ENCODE peak calls at places on chromosomes 1 and 21, in seven cellular contexts. Z is A549, D is SK-N-SH, K is Panc1, U is brain microvascular endothelial cell, J is ovary, G is epithelial cell of esophagus. H is an unnamed sample.

GRCh38 chr1:7424352-7424890 is 346.7 kb upstream of the VAMP3 start:
- DNase-seq in G (no peak), J (no peak), D (no peak), U (peak), Z (no peak), K (no peak), H (no peak)

GRCh38 chr1:172724746-172725613 is 66.1 kb downstream of the FASLG start:
- DNase-seq in U (no peak), G (no peak), D (no peak), K (no peak), Z (no peak), J (no peak), H (no peak)

GRCh38 chr1:58248067-58248466 is 298.5 kb downstream of the OMA1 start:
- DNase-seq in U (no peak), Z (no peak), K (no peak), G (no peak), J (no peak), D (no peak), H (no peak)

GRCh38 chr1:234206651-234207284 is 166.5 kb upstream of the COA6 start:
- DNase-seq in D (no peak), J (no peak), G (peak), K (peak), U (peak), Z (peak), H (no peak)

GRCh38 chr1:160167056-160167455 is 15.7 kb downstream of the ATP1A4 start:
- DNase-seq in K (no peak), G (peak), D (no peak), J (no peak), U (no peak), Z (no peak), H (no peak)

GRCh38 chr1:198935371-198935921 is 296.6 kb downstream of the PTPRC start:
- DNase-seq in J (peak), G (peak), U (peak), K (peak), Z (peak), D (peak), H (peak)

GRCh38 chr1:212612251-212612961 is 3.8 kb downstream of the ATF3 start:
- DNase-seq in U (no peak), D (no peak), J (no peak), K (no peak), G (no peak), Z (no peak), H (no peak)

GRCh38 chr1:79603862-79604261 is 597.3 kb upstream of the ADGRL4 start:
- DNase-seq in D (no peak), G (peak), Z (no peak), J (no peak), K (no peak), U (peak), H (no peak)

GRCh38 chr1:54711536-54711935 is 4.1 kb upstream of the TTC4 start:
- DNase-seq in K (no peak), U (no peak), Z (no peak), J (no peak), G (no peak), D (no peak), H (no peak)

GRCh38 chr1:218813247-218813646 is 360.4 kb upstream of the LYPLAL1 start:
- DNase-seq in G (peak), D (no peak), U (peak), Z (no peak), K (no peak), J (no peak), H (no peak)

GRCh38 chr1:64743954-64744491 is 852 bp upstream of the RAVER2 start:
- DNase-seq in D (no peak), G (no peak), U (no peak), K (peak), Z (no peak), J (peak), H (no peak)

GRCh38 chr21:43208561-43209332 is 39.9 kb downstream of the CRYAA start:
- DNase-seq in Z (no peak), J (no peak), D (no peak), G (no peak), U (no peak), K (no peak), H (peak)

GRCh38 chr1:248793592-248793991 is 32.1 kb downstream of the SH3BP5L start:
- DNase-seq in J (no peak), G (peak), Z (no peak), U (no peak), D (no peak), K (no peak), H (no peak)

GRCh38 chr1:247111636-247112478 is 7.7 kb upstream of the ZNF669 start:
- DNase-seq in J (peak), D (peak), U (no peak), K (no peak), G (no peak), Z (peak), H (peak)

GRCh38 chr21:33470701-33471100 is 9.1 kb downstream of the TMEM50B start:
- DNase-seq in D (no peak), Z (no peak), U (no peak), K (no peak), J (no peak), G (no peak), H (no peak)

GRCh38 chr1:150696151-150696550 is 803 bp downstream of the GOLPH3L start:
- DNase-seq in U (no peak), D (no peak), J (no peak), Z (peak), K (no peak), G (peak), H (no peak)

GRCh38 chr1:2233997-2234761 is 6.1 kb downstream of the SKI start:
- DNase-seq in U (peak), G (peak), J (peak), Z (peak), D (no peak), K (no peak), H (peak)

DNA sequence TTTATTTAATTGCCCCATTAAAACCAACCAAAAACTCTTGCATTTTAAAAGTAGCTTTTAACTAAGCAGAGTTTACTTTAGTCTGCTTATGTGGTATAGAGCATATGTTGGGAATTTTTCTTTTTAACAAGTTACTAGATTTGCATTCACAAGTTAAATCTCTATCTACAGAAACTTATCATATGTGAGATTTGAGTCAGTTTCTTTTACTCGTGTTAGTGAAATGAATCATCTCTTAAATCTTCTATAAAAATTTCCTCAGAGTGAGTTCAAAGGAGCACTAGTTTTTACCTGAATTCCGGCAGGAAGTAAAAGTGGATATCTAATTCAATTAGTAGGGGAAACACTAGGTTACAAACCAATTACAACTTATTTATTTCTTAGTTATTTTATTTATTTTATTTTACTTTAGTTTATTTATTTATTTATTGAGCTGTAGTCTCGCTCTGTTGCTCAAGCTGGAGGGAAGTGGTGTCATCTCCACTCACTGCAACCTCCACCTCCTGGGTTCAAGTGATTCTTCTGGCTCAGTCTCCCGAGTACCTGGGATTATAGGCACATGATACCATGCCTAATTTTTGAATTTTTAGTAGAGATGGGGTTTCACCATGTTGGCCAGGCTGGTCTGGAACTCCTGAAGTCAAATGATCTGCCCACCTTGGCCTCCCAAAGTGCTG is 1609.6 kb upstream of the B3GALT2 start:
- DNase-seq in D (no peak), K (no peak), U (no peak), J (no peak), Z (no peak), G (no peak), H (no peak)
- H3K4me3 ChIP-seq in D (no peak), K (no peak), U (no peak), J (no peak), Z (no peak), G (no peak), H (no peak)

GRCh38 chr1:24276791-24277190 is 42.4 kb upstream of the GRHL3 start:
- DNase-seq in J (no peak), K (no peak), U (no peak), Z (no peak), D (no peak), G (peak), H (no peak)

GRCh38 chr1:24281591-24281990 is 37.6 kb upstream of the GRHL3 start:
- DNase-seq in U (no peak), G (no peak), D (no peak), Z (no peak), J (no peak), K (no peak), H (no peak)

GRCh38 chr1:24277420-24278169 is 41.6 kb upstream of the GRHL3 start:
- DNase-seq in G (peak), K (no peak), Z (no peak), U (peak), D (no peak), J (no peak), H (no peak)

GRCh38 chr1:24279590-24280232 is 39.4 kb upstream of the GRHL3 start:
- DNase-seq in J (no peak), Z (no peak), G (no peak), D (no peak), U (no peak), K (no peak), H (no peak)

GRCh38 chr1:24278726-24279125 is 40.4 kb upstream of the GRHL3 start:
- DNase-seq in U (no peak), J (no peak), Z (no peak), D (no peak), G (no peak), K (no peak), H (no peak)
- TF ChIP-seq CTCF in U (no peak), J (no peak), Z (no peak), D (no peak), G (no peak), K (no peak), H (no peak)

GRCh38 chr1:232627171-232627570 is 2.8 kb downstream of the SIPA1L2 start:
- DNase-seq in G (peak), D (no peak), U (no peak), Z (no peak), K (no peak), J (no peak), H (no peak)
- H3K4me3 ChIP-seq in G (peak), D (no peak), U (no peak), Z (no peak), K (no peak), J (no peak), H (no peak)

GRCh38 chr1:202597090-202597761 is 113.0 kb downstream of the SYT2 start:
- DNase-seq in Z (no peak), G (no peak), J (no peak), K (no peak), D (no peak), U (no peak), H (no peak)

GRCh38 chr1:202599669-202600431 is 110.4 kb downstream of the SYT2 start:
- DNase-seq in G (peak), Z (peak), D (peak), K (no peak), U (peak), J (peak), H (peak)

GRCh38 chr1:202596638-202597037 is 113.6 kb downstream of the SYT2 start:
- DNase-seq in Z (no peak), G (no peak), U (no peak), J (no peak), K (no peak), D (no peak), H (no peak)

GRCh38 chr1:202605515-202605914 is 104.7 kb downstream of the SYT2 start:
- DNase-seq in K (no peak), U (no peak), Z (no peak), D (no peak), J (no peak), G (no peak), H (no peak)

DNA sequence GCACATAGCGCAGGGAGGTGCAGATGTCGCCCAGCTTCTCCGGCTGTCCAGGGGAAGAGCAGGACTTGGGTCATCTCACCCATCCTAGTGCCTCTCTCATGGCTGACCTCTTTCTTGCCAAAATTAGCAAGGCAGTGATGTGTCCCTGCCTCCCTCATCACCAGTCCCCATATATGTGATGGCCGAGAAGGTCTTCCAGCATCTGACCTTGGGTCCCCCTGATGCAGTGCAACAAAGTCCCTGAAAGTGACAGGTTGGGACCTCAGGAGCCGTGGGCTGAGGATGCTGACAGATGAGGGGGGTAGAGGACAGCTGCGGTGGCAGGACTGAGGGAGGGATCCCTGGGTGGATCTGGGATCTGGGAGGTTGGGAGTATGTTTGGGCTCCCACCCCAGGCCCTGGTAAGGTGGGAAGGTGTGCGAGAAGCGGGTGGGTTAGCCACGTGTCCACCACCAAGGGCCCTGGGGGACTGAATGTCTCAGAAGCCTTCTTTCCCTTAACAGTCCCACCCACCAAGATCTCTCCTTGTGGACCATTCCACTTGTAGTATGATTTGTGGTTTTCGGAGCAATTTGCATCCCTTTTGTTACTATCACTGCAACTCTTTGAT is 109.7 kb downstream of the SYT2 start:
- DNase-seq in D (no peak), K (no peak), G (no peak), U (no peak), Z (no peak), J (no peak), H (no peak)
- TF ChIP-seq CTCF in D (no peak), K (peak), G (no peak), U (no peak), Z (no peak), J (no peak), H (no peak)

GRCh38 chr1:226547754-226548191 is 791 bp upstream of the STUM start:
- DNase-seq in G (peak), D (peak), U (peak), K (peak), J (peak), Z (peak), H (peak)
- H3K4me3 ChIP-seq in G (no peak), D (peak), U (no peak), K (no peak), J (peak), Z (peak), H (no peak)

GRCh38 chr21:44334637-44335030 is 4.6 kb downstream of the CFAP410 start:
- DNase-seq in G (no peak), K (no peak), U (no peak), Z (no peak), J (no peak), D (no peak), H (no peak)
- TF ChIP-seq CTCF in G (no peak), K (no peak), U (no peak), Z (no peak), J (no peak), D (no peak), H (no peak)